ENCODE peak calls at places on chromosomes 7 and 10, in seven cellular contexts. J is HFFc6; S is effector CD4-positive, alpha-beta T cell; T is SW480; M is AG04450; E is dorsolateral prefrontal cortex; U is Karpas-422. X is an unnamed sample.

GRCh38 chr7:43572516-43573049 is 10.3 kb upstream of the STK17A start:
- DNase-seq in T (peak), S (no peak), M (peak), J (peak), U (no peak), E (no peak), X (no peak)

GRCh38 chr10:79429751-79430150 is 15.7 kb downstream of the ZCCHC24 start:
- DNase-seq in M (no peak), U (no peak), J (no peak), T (no peak), S (no peak), E (no peak), X (no peak)

GRCh38 chr10:99346247-99346646 is 17.1 kb downstream of the CNNM1 start:
- DNase-seq in E (no peak), M (peak), S (no peak), U (no peak), J (peak), T (no peak), X (peak)

GRCh38 chr10:78904196-78904595 is 164.6 kb upstream of the ZMIZ1 start:
- DNase-seq in U (no peak), J (no peak), S (no peak), E (no peak), M (no peak), T (no peak), X (no peak)

GRCh38 chr10:116281780-116282179 is 8.8 kb upstream of the GFRA1 start:
- DNase-seq in E (no peak), M (no peak), S (no peak), J (no peak), T (no peak), U (no peak), X (no peak)

GRCh38 chr7:2873146-2873545 is 29.0 kb upstream of the GNA12 start:
- DNase-seq in J (no peak), U (no peak), M (no peak), E (no peak), S (no peak), T (no peak), X (peak)

GRCh38 chr7:105641236-105641810 is 60.0 kb upstream of the EFCAB10 start:
- DNase-seq in E (no peak), U (no peak), T (no peak), J (no peak), M (no peak), S (no peak), X (no peak)

GRCh38 chr10:36712695-36713094 is 412.7 kb upstream of the ANKRD30A start:
- DNase-seq in M (no peak), S (no peak), T (no peak), E (no peak), U (no peak), J (no peak), X (no peak)

GRCh38 chr10:21281173-21281572 is 244.3 kb downstream of the SKIDA1 start:
- DNase-seq in S (no peak), U (no peak), T (no peak), E (no peak), J (no peak), M (no peak), X (no peak)

GRCh38 chr10:124860426-124860825 is 58.8 kb downstream of the ABRAXAS2 start:
- DNase-seq in S (no peak), M (no peak), U (no peak), T (no peak), J (no peak), E (no peak), X (no peak)

GRCh38 chr7:12584940-12585339 is 14.4 kb downstream of the SCIN start:
- DNase-seq in T (peak), E (no peak), J (peak), M (no peak), S (no peak), U (no peak), X (peak)

GRCh38 chr7:101185258-101185839 is 5.3 kb upstream of the NAT16 start:
- DNase-seq in J (peak), T (peak), M (no peak), S (no peak), U (no peak), E (no peak), X (no peak)

GRCh38 chr10:43077421-43078171 is 727 bp downstream of the RET start:
- DNase-seq in E (no peak), U (no peak), S (no peak), J (no peak), M (no peak), T (no peak), X (peak)

GRCh38 chr10:50326757-50327701 is 75.7 kb upstream of the ASAH2 start:
- DNase-seq in M (no peak), J (peak), T (no peak), E (no peak), U (no peak), S (no peak), X (no peak)

GRCh38 chr10:13859979-13860619 is 273.3 kb downstream of the PRPF18 start:
- DNase-seq in U (no peak), T (no peak), M (no peak), S (no peak), J (peak), E (no peak), X (no peak)

GRCh38 chr10:120575411-120575810 is 118.4 kb downstream of the PLPP4 start:
- DNase-seq in U (no peak), M (no peak), S (no peak), J (no peak), T (no peak), E (no peak), X (no peak)

GRCh38 chr10:43316988-43317387 is 50.1 kb upstream of the RASGEF1A start:
- DNase-seq in U (no peak), T (no peak), E (no peak), M (no peak), J (no peak), S (no peak), X (no peak)

GRCh38 chr7:77479536-77480088 is 57.5 kb upstream of the PTPN12 start:
- DNase-seq in S (no peak), U (no peak), T (peak), J (no peak), E (no peak), M (no peak), X (no peak)

GRCh38 chr7:139855498-139856270 is 26.6 kb downstream of the TBXAS1 start:
- DNase-seq in J (no peak), E (no peak), M (no peak), S (no peak), U (peak), T (no peak), X (no peak)

GRCh38 chr7:149436358-149436757 is 24.5 kb downstream of the ZNF777 start:
- DNase-seq in U (no peak), T (no peak), M (no peak), E (no peak), J (no peak), S (no peak), X (no peak)

GRCh38 chr10:97139651-97140283 is 46.0 kb downstream of the SLIT1 start:
- DNase-seq in S (no peak), U (no peak), M (no peak), T (no peak), J (no peak), E (no peak), X (no peak)

GRCh38 chr10:24303522-24304310 is 94.8 kb downstream of the KIAA1217 start:
- DNase-seq in M (no peak), T (no peak), J (no peak), U (no peak), S (no peak), E (no peak), X (no peak)

GRCh38 chr10:132193907-132194552 is 7.3 kb downstream of the DPYSL4 start:
- DNase-seq in U (peak), E (no peak), J (no peak), M (no peak), T (no peak), S (no peak), X (no peak)

GRCh38 chr10:74156919-74157289 is 5.9 kb downstream of the ADK start:
- DNase-seq in E (no peak), U (no peak), M (no peak), S (no peak), T (no peak), J (no peak), X (no peak)

GRCh38 chr10:29540016-29540415 is 94.8 kb downstream of the SVIL start:
- DNase-seq in T (peak), E (no peak), J (no peak), U (no peak), S (no peak), M (no peak), X (no peak)